ENCODE peak calls at places on chromosomes 3 and 15, in four cellular contexts. M, W, S and N are unnamed samples.

GRCh38 chr3:11221818-11222217 is 50.4 kb upstream of the ATG7 start:
- DNase-seq in M (no peak), W (no peak), S (no peak), N (peak)

GRCh38 chr3:10371167-10371566 is 50.3 kb upstream of the SEC13 start:
- DNase-seq in W (peak), S (no peak), M (peak), N (no peak)

GRCh38 chr3:16350041-16350952 is 85.3 kb downstream of the OXNAD1 start:
- DNase-seq in M (peak), W (peak), S (no peak), N (peak)

GRCh38 chr15:66172339-66172980 is 81.1 kb downstream of the MEGF11 start:
- DNase-seq in W (no peak), S (no peak), M (no peak), N (no peak)

GRCh38 chr3:90033242-90033641 is 925.8 kb downstream of the EPHA3 start:
- DNase-seq in M (no peak), S (no peak), W (no peak), N (no peak)

GRCh38 chr15:67089218-67090193 is 24.1 kb downstream of the SMAD3 start:
- DNase-seq in S (no peak), W (peak), M (peak), N (peak)

GRCh38 chr15:77975332-77976119 is 102.0 kb downstream of the TBC1D2B start:
- DNase-seq in M (no peak), W (no peak), S (no peak), N (no peak)

GRCh38 chr3:23170306-23170705 is 32.8 kb upstream of the UBE2E2 start:
- DNase-seq in M (no peak), S (no peak), W (peak), N (peak)

GRCh38 chr15:82133251-82133650 is 87.4 kb upstream of the MEX3B start:
- DNase-seq in M (no peak), W (no peak), S (no peak), N (no peak)

GRCh38 chr15:90388462-90389182 is 580 bp downstream of the IQGAP1 start:
- DNase-seq in S (peak), M (peak), W (peak), N (peak)

GRCh38 chr3:133479895-133480669 is 80.2 kb downstream of the BFSP2 start:
- DNase-seq in W (no peak), M (no peak), S (no peak), N (no peak)

GRCh38 chr3:70312336-70312735 is at the start of gene MDFIC2:
- DNase-seq in M (no peak), W (no peak), S (no peak), N (no peak)

GRCh38 chr3:134350266-134350665 is 24.0 kb downstream of the AMOTL2 start:
- DNase-seq in M (no peak), W (no peak), S (no peak), N (no peak)

GRCh38 chr15:99424131-99424571 is 141.6 kb upstream of the MEF2A start:
- DNase-seq in W (no peak), M (no peak), S (no peak), N (no peak)

GRCh38 chr3:13654330-13655073 is 105.6 kb downstream of the FBLN2 start:
- DNase-seq in M (no peak), S (no peak), W (no peak), N (no peak)

GRCh38 chr15:28919679-28920655 is 34.2 kb downstream of the APBA2 start:
- DNase-seq in M (no peak), W (no peak), S (no peak), N (no peak)

GRCh38 chr15:68792901-68793766 is 27.6 kb downstream of the ANP32A start:
- DNase-seq in W (no peak), M (no peak), S (no peak), N (no peak)

GRCh38 chr3:185711255-185711870 is 113.5 kb downstream of the IGF2BP2 start:
- DNase-seq in M (peak), S (no peak), W (peak), N (peak)

GRCh38 chr15:93037341-93038063 is 51.5 kb downstream of the RGMA start:
- DNase-seq in S (peak), M (peak), W (peak), N (peak)

DNA sequence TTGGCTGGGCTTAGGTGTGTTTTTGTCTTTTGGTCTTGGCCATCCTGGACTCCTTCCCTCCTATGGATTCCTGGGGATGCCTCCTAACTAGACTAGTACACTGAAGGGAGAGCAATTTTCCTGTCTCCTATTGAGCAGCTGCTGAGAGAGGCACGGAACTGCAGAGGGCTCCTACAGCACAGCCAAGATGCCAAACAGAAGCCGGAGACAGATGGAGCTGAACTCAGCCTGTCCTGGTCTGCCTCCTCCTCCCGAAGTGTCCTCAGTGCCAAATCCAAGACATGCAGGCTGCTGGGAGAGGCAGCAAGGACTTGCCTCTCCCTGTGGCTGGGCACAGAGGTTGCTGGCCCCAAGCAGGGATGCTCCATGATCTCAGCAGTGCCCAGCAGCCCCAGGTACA is 256.6 kb upstream of the PROK2 start:
- DNase-seq in M (peak), W (no peak), S (no peak), N (peak)
- TF ChIP-seq CTCF in M (no peak), W (no peak), S (no peak), N (peak)

DNA sequence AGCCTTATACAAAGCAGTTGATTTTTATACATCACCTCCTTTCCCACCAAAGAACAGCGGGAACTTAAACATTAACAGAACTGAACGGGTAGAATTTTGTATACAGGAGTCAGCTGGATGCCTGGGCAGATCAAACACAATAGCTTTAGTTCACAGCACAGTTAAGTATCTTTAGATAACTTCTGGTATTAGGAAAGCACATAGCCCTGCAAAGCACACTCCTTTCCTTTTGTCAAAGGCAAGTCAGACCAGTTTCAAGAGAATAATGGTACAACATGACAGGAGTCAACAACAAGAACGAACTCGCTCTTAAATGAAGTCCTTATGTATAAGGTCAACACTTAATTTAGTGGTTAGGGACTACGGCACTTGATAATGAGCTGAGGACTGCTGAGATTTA is 26.3 kb downstream of the ABCC5 start:
- DNase-seq in W (no peak), M (no peak), S (no peak), N (no peak)
- H3K4me3 ChIP-seq in W (no peak), M (no peak), S (no peak), N (no peak)

GRCh38 chr3:136889947-136890346 is 27.9 kb downstream of the NCK1 start:
- DNase-seq in M (no peak), S (no peak), W (no peak), N (no peak)

GRCh38 chr3:136883967-136884720 is 22.1 kb downstream of the NCK1 start:
- DNase-seq in W (no peak), M (no peak), S (no peak), N (no peak)

GRCh38 chr3:136882575-136882974 is 20.6 kb downstream of the NCK1 start:
- DNase-seq in M (no peak), S (no peak), W (no peak), N (no peak)

DNA sequence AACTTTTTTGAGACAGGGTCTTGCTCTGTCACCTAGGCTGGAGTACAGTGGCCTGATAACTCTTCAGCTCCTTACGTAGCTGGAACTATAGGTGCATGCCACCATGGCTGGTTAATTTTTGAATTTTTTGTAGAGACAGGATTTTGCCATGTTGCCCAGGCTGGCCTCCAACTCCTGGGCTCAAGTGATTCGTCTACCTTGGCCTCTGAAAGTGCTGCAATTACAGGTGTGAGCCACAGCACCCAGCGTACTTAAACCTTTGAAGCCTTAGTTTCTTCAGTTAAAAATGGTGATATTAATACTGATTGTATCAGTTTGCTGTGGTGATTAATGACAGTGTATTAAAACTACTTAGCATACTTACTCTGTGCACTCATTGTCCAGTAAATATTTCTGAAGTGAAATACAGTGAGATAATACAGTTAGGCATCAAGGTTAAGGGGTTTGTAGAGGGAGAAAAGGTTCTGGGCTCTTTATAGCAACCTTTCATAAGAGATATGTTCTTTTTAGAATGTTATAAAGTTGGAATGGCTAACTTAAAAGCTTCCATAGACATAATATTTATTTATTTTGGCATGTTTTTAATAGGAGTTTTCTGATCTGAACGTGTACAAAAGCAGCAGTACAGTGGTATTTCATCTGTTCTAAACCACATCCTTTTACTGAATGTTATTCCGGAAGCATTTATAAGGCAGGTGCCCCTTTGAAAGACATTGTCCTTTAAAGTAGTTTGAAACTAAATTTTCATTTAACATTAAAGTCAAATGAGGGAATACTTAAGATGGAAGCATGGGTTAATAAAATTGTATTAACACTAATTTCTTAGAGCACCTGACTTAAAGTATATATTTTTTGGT is 23.6 kb downstream of the NCK1 start:
- DNase-seq in M (no peak), W (no peak), S (no peak), N (no peak)
- TF ChIP-seq CTCF in M (no peak), W (no peak), S (no peak), N (no peak)

GRCh38 chr15:51931638-51932037 is 39.9 kb downstream of the LEO1 start:
- DNase-seq in S (no peak), W (peak), M (no peak), N (peak)

GRCh38 chr15:51938286-51938685 is 33.3 kb downstream of the LEO1 start:
- DNase-seq in M (no peak), S (no peak), W (no peak), N (no peak)

GRCh38 chr15:51939216-51939615 is 32.4 kb downstream of the LEO1 start:
- DNase-seq in S (no peak), M (no peak), W (peak), N (no peak)

GRCh38 chr15:51936119-51936478 is 35.5 kb downstream of the LEO1 start:
- DNase-seq in W (no peak), M (no peak), S (no peak), N (no peak)

GRCh38 chr15:51935466-51936118 is 36.0 kb downstream of the LEO1 start:
- DNase-seq in M (no peak), W (no peak), S (no peak), N (no peak)
- H3K4me3 ChIP-seq in M (no peak), W (no peak), S (no peak), N (no peak)

DNA sequence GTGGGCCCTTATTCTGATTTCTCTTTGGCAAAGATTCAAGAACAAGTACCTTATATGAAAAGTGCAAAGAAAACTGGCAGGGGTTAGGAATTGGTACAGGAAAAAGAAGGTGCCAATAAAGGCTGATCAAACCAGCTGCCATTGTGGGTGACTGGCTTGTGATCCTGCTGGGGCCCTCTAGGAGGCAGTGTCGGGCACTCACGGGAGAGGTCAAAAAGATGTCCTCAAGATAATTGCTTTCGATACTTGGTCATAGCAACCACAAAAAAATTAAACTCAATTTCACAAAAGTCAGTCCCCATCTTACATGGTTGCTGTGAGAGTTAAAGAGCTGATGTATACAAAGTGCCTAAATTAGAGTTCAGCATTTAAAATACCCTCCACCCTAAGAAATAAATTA is 31.0 kb upstream of the CAV3 start:
- DNase-seq in W (no peak), S (no peak), M (no peak), N (no peak)
- TF ChIP-seq CTCF in W (peak), S (no peak), M (peak), N (peak)